ENCODE peak calls at places on chromosomes 1 and 21, in six cellular contexts. One of them, this sample, is unnamed.

GRCh38 chr1:21597754-21598153 is 71.4 kb downstream of the RAP1GAP start:
- DNase-seq in endothelial cell of umbilical vein: no peak
- DNase-seq in lower leg skin: no peak
- DNase-seq in body of pancreas: no peak
- DNase-seq in HCT116: no peak
- DNase-seq in breast epithelium: no peak
- DNase-seq in this sample: no peak

GRCh38 chr1:64823691-64824476 is 79.0 kb downstream of the RAVER2 start:
- DNase-seq in breast epithelium: peak; percentile 62
- DNase-seq in HCT116: peak; percentile 46
- DNase-seq in endothelial cell of umbilical vein: peak; percentile 81
- DNase-seq in body of pancreas: peak; percentile 72
- DNase-seq in lower leg skin: no peak
- DNase-seq in this sample: peak; percentile 53

GRCh38 chr1:207858806-207859205 is 52.1 kb downstream of the CD34 start:
- DNase-seq in HCT116: no peak
- DNase-seq in body of pancreas: no peak
- DNase-seq in endothelial cell of umbilical vein: peak; percentile 27
- DNase-seq in lower leg skin: no peak
- DNase-seq in breast epithelium: no peak
- DNase-seq in this sample: no peak

GRCh38 chr1:198837276-198838021 is 198.6 kb downstream of the PTPRC start:
- DNase-seq in breast epithelium: no peak
- DNase-seq in HCT116: no peak
- DNase-seq in lower leg skin: no peak
- DNase-seq in endothelial cell of umbilical vein: no peak
- DNase-seq in body of pancreas: no peak
- DNase-seq in this sample: no peak

GRCh38 chr1:41742219-41742618 is 176.5 kb downstream of the HIVEP3 start:
- DNase-seq in lower leg skin: no peak
- DNase-seq in body of pancreas: no peak
- DNase-seq in breast epithelium: no peak
- DNase-seq in HCT116: no peak
- DNase-seq in endothelial cell of umbilical vein: peak; percentile 27
- DNase-seq in this sample: no peak

GRCh38 chr1:172638885-172639831 is 19.7 kb upstream of the FASLG start:
- DNase-seq in breast epithelium: peak; percentile 21
- DNase-seq in endothelial cell of umbilical vein: no peak
- DNase-seq in body of pancreas: no peak
- DNase-seq in lower leg skin: peak; percentile 82
- DNase-seq in HCT116: peak; percentile 59
- DNase-seq in this sample: no peak

GRCh38 chr1:235919797-235920475 is 53.2 kb upstream of the LYST start:
- DNase-seq in lower leg skin: no peak
- DNase-seq in endothelial cell of umbilical vein: peak; percentile 81
- DNase-seq in body of pancreas: no peak
- DNase-seq in breast epithelium: no peak
- DNase-seq in HCT116: no peak
- DNase-seq in this sample: no peak

GRCh38 chr1:20685099-20685662 is 24.0 kb upstream of the DDOST start:
- DNase-seq in endothelial cell of umbilical vein: peak; percentile 37
- DNase-seq in breast epithelium: no peak
- DNase-seq in body of pancreas: no peak
- DNase-seq in HCT116: no peak
- DNase-seq in lower leg skin: peak; percentile 90
- DNase-seq in this sample: peak; percentile 49

GRCh38 chr21:45209685-45210284 is 77.9 kb downstream of the POFUT2 start:
- DNase-seq in breast epithelium: no peak
- DNase-seq in endothelial cell of umbilical vein: no peak
- DNase-seq in HCT116: no peak
- DNase-seq in lower leg skin: no peak
- DNase-seq in body of pancreas: no peak
- DNase-seq in this sample: no peak

GRCh38 chr1:43707191-43708005 is at the start of gene ST3GAL3:
- DNase-seq in breast epithelium: peak; percentile 87
- DNase-seq in lower leg skin: peak; percentile 98
- DNase-seq in endothelial cell of umbilical vein: peak; percentile 92
- DNase-seq in HCT116: peak; percentile 67
- DNase-seq in body of pancreas: peak; percentile 92
- DNase-seq in this sample: peak; percentile 87
- TF ChIP-seq POLR2A in breast epithelium: no peak
- TF ChIP-seq POLR2A in lower leg skin: no peak
- TF ChIP-seq POLR2A in endothelial cell of umbilical vein: peak; percentile 93
- TF ChIP-seq POLR2A in HCT116: peak; percentile 78
- TF ChIP-seq POLR2A in body of pancreas: peak; percentile 36
- TF ChIP-seq POLR2A in this sample: no peak

GRCh38 chr1:9859252-9860014 is 35.7 kb upstream of the CLSTN1 start:
- DNase-seq in HCT116: no peak
- DNase-seq in body of pancreas: no peak
- DNase-seq in breast epithelium: peak; percentile 45
- DNase-seq in endothelial cell of umbilical vein: peak; percentile 26
- DNase-seq in lower leg skin: no peak
- DNase-seq in this sample: no peak

GRCh38 chr1:9860887-9861286 is 37.1 kb upstream of the CLSTN1 start:
- DNase-seq in HCT116: no peak
- DNase-seq in lower leg skin: no peak
- DNase-seq in body of pancreas: no peak
- DNase-seq in breast epithelium: no peak
- DNase-seq in endothelial cell of umbilical vein: no peak
- DNase-seq in this sample: no peak

GRCh38 chr1:9858293-9859035 is 34.7 kb upstream of the CLSTN1 start:
- DNase-seq in body of pancreas: no peak
- DNase-seq in breast epithelium: no peak
- DNase-seq in HCT116: no peak
- DNase-seq in endothelial cell of umbilical vein: no peak
- DNase-seq in lower leg skin: no peak
- DNase-seq in this sample: no peak

GRCh38 chr1:9863371-9863770 is 39.6 kb upstream of the CLSTN1 start:
- DNase-seq in HCT116: no peak
- DNase-seq in lower leg skin: no peak
- DNase-seq in body of pancreas: no peak
- DNase-seq in endothelial cell of umbilical vein: no peak
- DNase-seq in breast epithelium: no peak
- DNase-seq in this sample: no peak

GRCh38 chr1:9861371-9861770 is 37.6 kb upstream of the CLSTN1 start:
- DNase-seq in body of pancreas: no peak
- DNase-seq in HCT116: no peak
- DNase-seq in breast epithelium: no peak
- DNase-seq in endothelial cell of umbilical vein: no peak
- DNase-seq in lower leg skin: no peak
- DNase-seq in this sample: no peak
- TF ChIP-seq CTCF in body of pancreas: no peak
- TF ChIP-seq CTCF in HCT116: no peak
- TF ChIP-seq CTCF in breast epithelium: no peak
- TF ChIP-seq CTCF in endothelial cell of umbilical vein: no peak
- TF ChIP-seq CTCF in lower leg skin: no peak
- TF ChIP-seq CTCF in this sample: no peak

GRCh38 chr1:155125946-155126493 is 1.7 kb upstream of the EFNA1 start:
- DNase-seq in lower leg skin: peak; percentile 92
- DNase-seq in endothelial cell of umbilical vein: peak; percentile 32
- DNase-seq in HCT116: no peak
- DNase-seq in body of pancreas: peak; percentile 76
- DNase-seq in breast epithelium: peak; percentile 65
- DNase-seq in this sample: peak; percentile 75
- H3K4me3 ChIP-seq in lower leg skin: no peak overlapping the region
- H3K4me3 ChIP-seq in endothelial cell of umbilical vein: no peak overlapping the region
- H3K4me3 ChIP-seq in HCT116: no peak overlapping the region
- H3K4me3 ChIP-seq in body of pancreas: no peak overlapping the region
- H3K4me3 ChIP-seq in breast epithelium: peak overlapping the region; percentile 60
- H3K4me3 ChIP-seq in this sample: peak overlapping the region; percentile 62

DNA sequence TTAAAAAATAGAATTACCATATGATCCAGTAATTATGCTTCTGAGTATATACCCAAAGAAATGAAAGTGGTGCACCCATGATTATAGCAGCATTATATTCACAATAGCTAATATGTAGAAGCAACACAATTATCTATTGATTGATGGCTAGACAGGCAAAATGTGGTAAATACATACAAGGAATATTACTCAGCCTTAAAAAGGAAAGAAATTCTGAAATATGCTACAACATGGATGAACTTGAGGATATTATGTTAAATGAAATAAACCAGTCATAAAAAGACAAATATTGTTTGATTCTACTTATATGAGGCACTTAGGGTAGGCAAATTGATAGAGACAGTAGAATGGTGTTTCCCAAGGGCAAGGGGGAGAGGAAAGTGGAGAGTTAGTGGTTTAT is 80.8 kb downstream of the MAP3K7CL start:
- DNase-seq in HCT116: no peak
- DNase-seq in lower leg skin: no peak
- DNase-seq in body of pancreas: no peak
- DNase-seq in breast epithelium: no peak
- DNase-seq in endothelial cell of umbilical vein: no peak
- DNase-seq in this sample: no peak
- TF ChIP-seq POLR2A in HCT116: no peak
- TF ChIP-seq POLR2A in lower leg skin: no peak
- TF ChIP-seq POLR2A in body of pancreas: no peak
- TF ChIP-seq POLR2A in breast epithelium: no peak
- TF ChIP-seq POLR2A in endothelial cell of umbilical vein: no peak
- TF ChIP-seq POLR2A in this sample: no peak

GRCh38 chr1:215824245-215824644 is 257.1 kb downstream of the KCTD3 start:
- DNase-seq in breast epithelium: no peak
- DNase-seq in lower leg skin: no peak
- DNase-seq in endothelial cell of umbilical vein: no peak
- DNase-seq in HCT116: no peak
- DNase-seq in body of pancreas: no peak
- DNase-seq in this sample: no peak
- TF ChIP-seq CTCF in breast epithelium: no peak
- TF ChIP-seq CTCF in lower leg skin: no peak
- TF ChIP-seq CTCF in endothelial cell of umbilical vein: no peak
- TF ChIP-seq CTCF in HCT116: peak; percentile 11
- TF ChIP-seq CTCF in body of pancreas: no peak
- TF ChIP-seq CTCF in this sample: no peak

This sample was measured in uterus.